ENCODE peak calls at places on chromosomes 2 and 18, in four cellular contexts. Y is neuronal stem cell, C is H9, F is IMR-90. S is an unnamed sample.

GRCh38 chr2:74894261-74895030 is 60.5 kb downstream of the HK2 start:
- DNase-seq in Y (no peak), C (no peak), F (peak), S (peak)

GRCh38 chr2:95526360-95527341 is 42.1 kb upstream of the TRIM43B start:
- DNase-seq in Y (no peak), C (no peak), F (peak), S (no peak)

GRCh38 chr18:74493689-74494088 is 2.5 kb upstream of the CNDP2 start:
- DNase-seq in Y (peak), C (peak), F (peak), S (peak)

GRCh38 chr2:14998548-14998947 is 366.0 kb downstream of the LRATD1 start:
- DNase-seq in Y (no peak), C (no peak), F (no peak), S (no peak)

GRCh38 chr18:27769152-27769551 is 407.8 kb downstream of the CDH2 start:
- DNase-seq in Y (no peak), C (no peak), F (no peak), S (no peak)

GRCh38 chr2:10940607-10941006 is 28.9 kb downstream of the KCNF1 start:
- DNase-seq in Y (no peak), C (no peak), F (no peak), S (no peak)

GRCh38 chr2:234730066-234730640 is 221.7 kb upstream of the SH3BP4 start:
- DNase-seq in Y (no peak), C (no peak), F (no peak), S (peak)

GRCh38 chr2:21392660-21393059 is 268.9 kb downstream of the TDRD15 start:
- DNase-seq in Y (no peak), C (no peak), F (no peak), S (no peak)

GRCh38 chr18:52844323-52844722 is 504.3 kb downstream of the DCC start:
- DNase-seq in Y (no peak), C (no peak), F (no peak), S (no peak)

GRCh38 chr2:104472076-104472475 is 381.8 kb upstream of the POU3F3 start:
- DNase-seq in Y (no peak), C (no peak), F (no peak), S (peak)

GRCh38 chr2:234805826-234806225 is 146.0 kb upstream of the SH3BP4 start:
- DNase-seq in Y (no peak), C (no peak), F (no peak), S (no peak)

GRCh38 chr2:1884933-1885580 is 140.7 kb upstream of the PXDN start:
- DNase-seq in Y (no peak), C (no peak), F (peak), S (no peak)

GRCh38 chr2:233350708-233351107 is 3.6 kb upstream of the DGKD start:
- DNase-seq in Y (no peak), C (no peak), F (peak), S (peak)

GRCh38 chr2:220855296-220855695 is 716.8 kb downstream of the EPHA4 start:
- DNase-seq in Y (no peak), C (no peak), F (peak), S (no peak)

GRCh38 chr18:42513416-42513815 is 558.4 kb downstream of the PIK3C3 start:
- DNase-seq in Y (no peak), C (no peak), F (no peak), S (no peak)

GRCh38 chr2:101188683-101189405 is 37.7 kb upstream of the TBC1D8 start:
- DNase-seq in Y (peak), C (peak), F (peak), S (peak)

GRCh38 chr2:226030369-226031077 is 631.0 kb downstream of the NYAP2 start:
- DNase-seq in Y (peak), C (no peak), F (no peak), S (peak)

GRCh38 chr2:66851449-66851872 is 416.5 kb downstream of the MEIS1 start:
- DNase-seq in Y (no peak), C (no peak), F (peak), S (no peak)

GRCh38 chr2:134268265-134268664 is 14.4 kb downstream of the MGAT5 start:
- DNase-seq in Y (no peak), C (no peak), F (peak), S (no peak)

GRCh38 chr18:378039-378438 is 110.2 kb upstream of the THOC1 start:
- DNase-seq in Y (no peak), C (no peak), F (no peak), S (no peak)

GRCh38 chr18:40929389-40929788 is 1025.6 kb upstream of the PIK3C3 start:
- DNase-seq in Y (no peak), C (no peak), F (no peak), S (no peak)

GRCh38 chr2:190718652-190719526 is 70.0 kb downstream of the NAB1 start:
- DNase-seq in Y (no peak), C (no peak), F (peak), S (peak)

GRCh38 chr18:56146565-56146964 is 491.8 kb downstream of the TXNL1 start:
- DNase-seq in Y (no peak), C (no peak), F (peak), S (no peak)

GRCh38 chr2:37506407-37507068 is 162.1 kb downstream of the QPCT start:
- DNase-seq in Y (no peak), C (no peak), F (peak), S (peak)

GRCh38 chr2:30280596-30281434 is 49.5 kb downstream of the LBH start:
- DNase-seq in Y (no peak), C (no peak), F (no peak), S (no peak)

GRCh38 chr18:13264091-13264777 is 45.7 kb downstream of the LDLRAD4 start:
- DNase-seq in Y (no peak), C (peak), F (no peak), S (no peak)

GRCh38 chr18:28015671-28016070 is 161.3 kb downstream of the CDH2 start:
- DNase-seq in Y (no peak), C (peak), F (no peak), S (peak)

GRCh38 chr2:218895326-218895725 is 14.7 kb downstream of the WNT10A start:
- DNase-seq in Y (no peak), C (no peak), F (no peak), S (peak)

GRCh38 chr18:9101730-9102390 is 639 bp upstream of the NDUFV2 start:
- DNase-seq in Y (no peak), C (no peak), F (peak), S (no peak)

GRCh38 chr2:174522553-174522952 is 35.7 kb upstream of the GPR155 start:
- DNase-seq in Y (no peak), C (no peak), F (peak), S (no peak)

GRCh38 chr18:77105021-77105420 is 27.6 kb downstream of the MBP start:
- DNase-seq in Y (no peak), C (no peak), F (no peak), S (no peak)

GRCh38 chr2:130355181-130355577 is 677 bp upstream of the PTPN18 start:
- DNase-seq in Y (no peak), C (no peak), F (no peak), S (no peak)

GRCh38 chr2:70141754-70142589 is 48.8 kb downstream of the C2orf42 start:
- DNase-seq in Y (peak), C (peak), F (peak), S (peak)
- H2BK120ac ChIP-seq in Y (no peak), C (peak), F (peak), S (peak)

GRCh38 chr2:188785515-188785914 is 188.7 kb upstream of the COL3A1 start:
- DNase-seq in Y (no peak), C (no peak), F (no peak), S (no peak)
- H2AK5ac ChIP-seq in Y (no peak), C (no peak), F (peak), S (no peak)

DNA sequence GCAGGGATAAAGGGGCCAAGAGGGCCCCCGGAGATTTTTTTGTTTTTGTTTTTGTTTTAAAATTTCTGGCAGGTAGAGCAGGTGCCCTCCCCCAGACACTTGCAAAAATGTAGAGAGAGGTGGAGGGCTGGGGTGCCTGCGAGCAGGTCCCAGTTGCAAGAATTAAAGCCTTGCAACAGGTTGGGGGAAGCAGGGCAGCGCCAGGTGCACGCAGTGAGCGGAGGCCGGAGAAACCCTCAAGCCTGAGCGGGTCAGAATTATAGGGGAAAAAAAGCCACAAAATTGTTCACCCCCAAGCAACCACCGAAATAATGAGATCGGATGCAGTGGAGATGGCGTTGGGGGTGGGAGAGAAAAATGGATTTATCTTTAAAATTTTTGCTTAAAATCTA is 527 bp downstream of the IGFBP5 start:
- DNase-seq in Y (no peak), C (no peak), F (no peak), S (no peak)
- H3K4me2 ChIP-seq in Y (peak), C (peak), F (peak), S (peak)

GRCh38 chr18:58536534-58537271 is 92.2 kb downstream of the ALPK2 start:
- DNase-seq in Y (no peak), C (no peak), F (no peak), S (peak)

GRCh38 chr18:58536187-58536516 is 92.7 kb downstream of the ALPK2 start:
- DNase-seq in Y (no peak), C (no peak), F (no peak), S (no peak)

GRCh38 chr18:58533771-58534170 is 95.1 kb downstream of the ALPK2 start:
- DNase-seq in Y (no peak), C (no peak), F (no peak), S (no peak)

GRCh38 chr18:58534535-58535301 is 94.2 kb downstream of the ALPK2 start:
- DNase-seq in Y (no peak), C (no peak), F (no peak), S (peak)

GRCh38 chr18:58535340-58536186 is 93.3 kb downstream of the ALPK2 start:
- DNase-seq in Y (no peak), C (no peak), F (peak), S (no peak)
- H2BK120ac ChIP-seq in Y (no peak), C (no peak), F (no peak), S (peak)

GRCh38 chr2:240898108-240898730 is 2.3 kb upstream of the MAB21L4 start:
- DNase-seq in Y (no peak), C (no peak), F (no peak), S (no peak)
- H2AK5ac ChIP-seq in Y (peak), C (no peak), F (no peak), S (no peak)

GRCh38 chr2:161306919-161307318 is 1.3 kb upstream of the PSMD14 start:
- DNase-seq in Y (no peak), C (peak), F (no peak), S (peak)
- H3K4me2 ChIP-seq in Y (no peak), C (no peak), F (no peak), S (no peak)

GRCh38 chr2:201807452-201807980 is 1.2 kb downstream of the CDK15 start:
- DNase-seq in Y (no peak), C (no peak), F (peak), S (peak)
- H2BK120ac ChIP-seq in Y (no peak), C (no peak), F (peak), S (no peak)

GRCh38 chr2:27264753-27265535 is 2.1 kb upstream of the SLC30A3 start:
- DNase-seq in Y (peak), C (peak), F (peak), S (peak)
- H2AK5ac ChIP-seq in Y (no peak), C (no peak), F (no peak), S (no peak)

GRCh38 chr2:224405412-224405811 is 3.5 kb upstream of the FAM124B start:
- DNase-seq in Y (no peak), C (no peak), F (no peak), S (no peak)
- H3K4me2 ChIP-seq in Y (no peak), C (no peak), F (no peak), S (no peak)

GRCh38 chr18:23259701-23260661 is 124.7 kb downstream of the CABLES1 start:
- DNase-seq in Y (peak), C (peak), F (peak), S (peak)
- H2BK120ac ChIP-seq in Y (no peak), C (no peak), F (peak), S (peak)

S was measured in mesendoderm.